ENCODE peak calls at places on chromosomes 2 and 18, in ten cellular contexts. F is substantia nigra, L is M059J, G is cardiac fibroblast, U is hypothalamus, B is body of pancreas, C is WTC11, E is AG10803, Y is NCI-H1417, S is left ventricle myocardium superior. A is an unnamed sample.

GRCh38 chr2:119711352-119711751 is 32.4 kb downstream of the TMEM177 start:
- DNase-seq in F (no peak), L (no peak), G (no peak), U (no peak), B (no peak), C (no peak), E (no peak), Y (no peak), S (no peak), A (no peak)

GRCh38 chr2:43041661-43042360 is 184.6 kb downstream of the ZFP36L2 start:
- DNase-seq in F (no peak), L (peak), G (peak), U (no peak), B (peak), C (peak), E (peak), Y (peak), S (no peak), A (peak)

GRCh38 chr2:106205488-106205887 is 11.4 kb upstream of the UXS1 start:
- DNase-seq in F (no peak), L (no peak), G (no peak), U (no peak), B (no peak), C (no peak), E (no peak), Y (peak), S (no peak), A (no peak)

GRCh38 chr2:160825433-160825832 is 331.8 kb upstream of the RBMS1 start:
- DNase-seq in F (no peak), L (no peak), G (no peak), U (no peak), B (no peak), C (no peak), E (no peak), Y (no peak), S (no peak), A (no peak)

GRCh38 chr2:29615183-29615582 is 306.2 kb downstream of the ALK start:
- DNase-seq in F (no peak), L (no peak), G (no peak), U (no peak), B (no peak), C (no peak), E (no peak), Y (peak), S (no peak), A (no peak)

GRCh38 chr2:67544286-67544685 is 147.2 kb downstream of the ETAA1 start:
- DNase-seq in F (no peak), L (no peak), G (no peak), U (peak), B (no peak), C (no peak), E (no peak), Y (no peak), S (no peak), A (peak)

GRCh38 chr2:190637331-190637734 is 11.6 kb upstream of the NAB1 start:
- DNase-seq in F (no peak), L (peak), G (peak), U (no peak), B (no peak), C (no peak), E (peak), Y (peak), S (no peak), A (no peak)

GRCh38 chr2:178205853-178206516 is 11.7 kb downstream of the OSBPL6 start:
- DNase-seq in F (no peak), L (peak), G (no peak), U (no peak), B (no peak), C (no peak), E (peak), Y (no peak), S (no peak), A (no peak)

GRCh38 chr2:172456002-172456401 is 28.6 kb downstream of the ITGA6 start:
- DNase-seq in F (no peak), L (peak), G (no peak), U (no peak), B (no peak), C (no peak), E (no peak), Y (no peak), S (no peak), A (no peak)

GRCh38 chr18:66048404-66048803 is 297.6 kb downstream of the CDH7 start:
- DNase-seq in F (no peak), L (no peak), G (no peak), U (no peak), B (no peak), C (no peak), E (no peak), Y (peak), S (no peak), A (no peak)

GRCh38 chr18:53458944-53459580 is 765.4 kb downstream of the MBD2 start:
- DNase-seq in F (no peak), L (no peak), G (peak), U (peak), B (no peak), C (peak), E (no peak), Y (no peak), S (peak), A (peak)

GRCh38 chr18:61854578-61854977 is 38.2 kb downstream of the RNF152 start:
- DNase-seq in F (no peak), L (peak), G (peak), U (no peak), B (no peak), C (no peak), E (no peak), Y (peak), S (no peak), A (no peak)

GRCh38 chr18:36895606-36896005 is 66.7 kb downstream of the KIAA1328 start:
- DNase-seq in F (no peak), L (no peak), G (no peak), U (no peak), B (no peak), C (no peak), E (no peak), Y (no peak), S (no peak), A (no peak)

GRCh38 chr2:3727397-3728045 is 24.1 kb downstream of the DCDC2C start:
- DNase-seq in F (no peak), L (no peak), G (no peak), U (no peak), B (no peak), C (no peak), E (no peak), Y (peak), S (no peak), A (no peak)

GRCh38 chr2:110146183-110146944 is 30.7 kb upstream of the MALL start:
- DNase-seq in F (no peak), L (no peak), G (no peak), U (no peak), B (no peak), C (no peak), E (no peak), Y (no peak), S (no peak), A (no peak)

GRCh38 chr2:48221846-48222516 is 308.0 kb upstream of the STON1 start:
- DNase-seq in F (no peak), L (peak), G (no peak), U (no peak), B (no peak), C (no peak), E (no peak), Y (peak), S (no peak), A (no peak)

GRCh38 chr2:85957256-85957655 is 68.5 kb upstream of the ST3GAL5 start:
- DNase-seq in F (no peak), L (no peak), G (no peak), U (no peak), B (no peak), C (no peak), E (no peak), Y (no peak), S (no peak), A (no peak)

GRCh38 chr2:106581755-106582430 is 94.7 kb downstream of the CD8B2 start:
- DNase-seq in F (no peak), L (peak), G (peak), U (peak), B (peak), C (peak), E (peak), Y (peak), S (peak), A (no peak)

GRCh38 chr2:216665240-216665639 is 30.1 kb downstream of the IGFBP5 start:
- DNase-seq in F (no peak), L (peak), G (peak), U (no peak), B (peak), C (peak), E (peak), Y (no peak), S (no peak), A (no peak)

GRCh38 chr18:79581406-79581805 is 98.2 kb upstream of the CTDP1 start:
- DNase-seq in F (no peak), L (no peak), G (no peak), U (no peak), B (no peak), C (no peak), E (no peak), Y (no peak), S (peak), A (peak)

GRCh38 chr18:13247506-13247905 is 28.9 kb downstream of the LDLRAD4 start:
- DNase-seq in F (no peak), L (no peak), G (no peak), U (no peak), B (no peak), C (no peak), E (no peak), Y (no peak), S (no peak), A (no peak)

GRCh38 chr2:151973901-151974199 is 125.0 kb downstream of the CACNB4 start:
- DNase-seq in F (no peak), L (peak), G (peak), U (peak), B (peak), C (peak), E (peak), Y (peak), S (peak), A (peak)

GRCh38 chr18:37420315-37420880 is 145.2 kb downstream of the CELF4 start:
- DNase-seq in F (no peak), L (peak), G (no peak), U (no peak), B (no peak), C (no peak), E (no peak), Y (no peak), S (no peak), A (no peak)

GRCh38 chr2:39468574-39469331 is 31.7 kb upstream of the MAP4K3 start:
- DNase-seq in F (no peak), L (no peak), G (peak), U (no peak), B (peak), C (no peak), E (peak), Y (no peak), S (no peak), A (peak)

GRCh38 chr18:34322365-34323289 is 97.9 kb upstream of the NOL4 start:
- DNase-seq in F (peak), L (peak), G (peak), U (peak), B (peak), C (peak), E (peak), Y (peak), S (peak), A (peak)